ENCODE peak calls at places on chromosomes 5 and 9, in four cellular contexts. One of them, this sample, is unnamed. For H3K36me3, the result is how much of the 10 kb centered on the place peaks cover.

GRCh38 chr5:63401434-63402046 is 560.7 kb downstream of the HTR1A start:
- DNase-seq in neural progenitor cell: peak
- DNase-seq in ovary: peak
- DNase-seq in heart left ventricle: peak
- DNase-seq in this sample: peak

GRCh38 chr5:116303810-116304209 is 219.0 kb downstream of the COMMD10 start:
- DNase-seq in ovary: no peak
- DNase-seq in neural progenitor cell: no peak
- DNase-seq in heart left ventricle: no peak
- DNase-seq in this sample: no peak

GRCh38 chr5:94746731-94747124 is 128.3 kb downstream of the SLF1 start:
- DNase-seq in neural progenitor cell: no peak
- DNase-seq in heart left ventricle: no peak
- DNase-seq in ovary: no peak
- DNase-seq in this sample: no peak

GRCh38 chr9:71349218-71349617 is 227.8 kb upstream of the TRPM3 start:
- DNase-seq in neural progenitor cell: no peak
- DNase-seq in heart left ventricle: no peak
- DNase-seq in ovary: no peak
- DNase-seq in this sample: no peak

GRCh38 chr5:148798786-148799185 is 27.6 kb upstream of the ADRB2 start:
- DNase-seq in ovary: no peak
- DNase-seq in heart left ventricle: no peak
- DNase-seq in neural progenitor cell: no peak
- DNase-seq in this sample: no peak

GRCh38 chr5:148418511-148418910 is 34.8 kb downstream of the FBXO38 start:
- DNase-seq in neural progenitor cell: no peak
- DNase-seq in heart left ventricle: no peak
- DNase-seq in ovary: no peak
- DNase-seq in this sample: no peak

GRCh38 chr5:137753227-137753985 is 757 bp downstream of the HNRNPA0 start:
- DNase-seq in heart left ventricle: peak
- DNase-seq in neural progenitor cell: peak
- DNase-seq in ovary: peak
- DNase-seq in this sample: peak

GRCh38 chr5:95007953-95008596 is 276.8 kb downstream of the MCTP1 start:
- DNase-seq in heart left ventricle: no peak
- DNase-seq in neural progenitor cell: no peak
- DNase-seq in ovary: no peak
- DNase-seq in this sample: no peak

GRCh38 chr5:34666392-34667080 is 10.4 kb downstream of the RAI14 start:
- DNase-seq in heart left ventricle: no peak
- DNase-seq in neural progenitor cell: no peak
- DNase-seq in ovary: no peak
- DNase-seq in this sample: no peak

GRCh38 chr9:115369322-115369957 is 251.5 kb upstream of the TNC start:
- DNase-seq in ovary: no peak
- DNase-seq in neural progenitor cell: no peak
- DNase-seq in heart left ventricle: no peak
- DNase-seq in this sample: no peak

DNA sequence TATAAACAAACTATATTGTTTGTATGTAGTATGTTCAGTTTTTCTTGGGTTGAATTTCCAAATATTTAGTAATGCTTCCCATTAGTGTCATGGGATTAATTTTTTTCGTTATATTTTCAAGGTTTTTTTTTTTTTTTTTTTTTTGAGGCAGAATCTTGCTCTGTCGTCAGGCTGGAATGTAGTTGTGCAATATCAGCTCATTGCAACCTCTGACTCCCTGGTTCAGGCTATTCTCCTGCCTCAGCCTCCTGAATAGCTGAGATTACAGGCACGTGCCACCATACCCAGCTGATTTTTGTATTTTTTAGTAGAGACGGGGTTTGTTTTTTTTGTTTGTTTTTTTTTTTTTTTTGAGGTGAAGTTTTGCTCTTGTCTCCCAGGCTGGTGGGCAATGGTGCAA is 10.6 kb downstream of the DDX46 start:
- DNase-seq in heart left ventricle: no peak
- DNase-seq in neural progenitor cell: no peak
- DNase-seq in ovary: no peak
- DNase-seq in this sample: no peak
- H3K36me3 ChIP-seq in heart left ventricle: under half
- H3K36me3 ChIP-seq in neural progenitor cell: under half
- H3K36me3 ChIP-seq in ovary: under half
- H3K36me3 ChIP-seq in this sample: under half

GRCh38 chr5:124745367-124746251 is 830 bp downstream of the ZNF608 start:
- DNase-seq in heart left ventricle: no peak
- DNase-seq in ovary: no peak
- DNase-seq in neural progenitor cell: peak
- DNase-seq in this sample: no peak
- H3K27ac ChIP-seq in heart left ventricle: peak
- H3K27ac ChIP-seq in ovary: peak
- H3K27ac ChIP-seq in neural progenitor cell: peak
- H3K27ac ChIP-seq in this sample: peak

DNA sequence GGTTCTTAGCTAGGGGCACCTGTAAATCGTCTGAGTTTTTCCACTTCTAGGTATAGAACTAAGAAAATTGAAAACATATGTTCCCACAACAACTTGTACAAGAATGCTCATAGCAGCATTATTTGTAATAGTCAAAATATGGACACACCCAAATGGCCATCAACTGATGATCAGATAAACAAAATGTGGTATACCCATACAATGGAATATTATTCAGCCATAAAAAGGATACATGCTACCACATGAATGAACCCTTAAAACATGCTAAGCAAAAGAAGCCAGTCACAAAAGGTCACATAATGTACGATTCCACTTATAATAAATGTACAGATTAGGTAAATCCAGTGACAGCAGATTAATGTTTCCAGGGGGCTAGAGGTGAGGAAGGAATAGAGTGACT is 46.0 kb upstream of the IL13 start:
- DNase-seq in heart left ventricle: no peak
- DNase-seq in ovary: no peak
- DNase-seq in neural progenitor cell: no peak
- DNase-seq in this sample: no peak
- H3K36me3 ChIP-seq in heart left ventricle: under half
- H3K36me3 ChIP-seq in ovary: under half
- H3K36me3 ChIP-seq in neural progenitor cell: under half
- H3K36me3 ChIP-seq in this sample: under half

GRCh38 chr9:137035937-137036336 is 4.0 kb upstream of the FUT7 start:
- DNase-seq in neural progenitor cell: no peak
- DNase-seq in heart left ventricle: no peak
- DNase-seq in ovary: no peak
- DNase-seq in this sample: no peak

GRCh38 chr9:137035507-137035834 is 3.6 kb upstream of the FUT7 start:
- DNase-seq in heart left ventricle: no peak
- DNase-seq in ovary: no peak
- DNase-seq in neural progenitor cell: no peak
- DNase-seq in this sample: no peak

GRCh38 chr9:137034039-137034708 is 2.3 kb upstream of the FUT7 start:
- DNase-seq in ovary: no peak
- DNase-seq in heart left ventricle: no peak
- DNase-seq in neural progenitor cell: no peak
- DNase-seq in this sample: no peak

GRCh38 chr9:137032893-137033292 is 1.0 kb upstream of the FUT7 start:
- DNase-seq in heart left ventricle: peak
- DNase-seq in neural progenitor cell: no peak
- DNase-seq in ovary: no peak
- DNase-seq in this sample: peak

DNA sequence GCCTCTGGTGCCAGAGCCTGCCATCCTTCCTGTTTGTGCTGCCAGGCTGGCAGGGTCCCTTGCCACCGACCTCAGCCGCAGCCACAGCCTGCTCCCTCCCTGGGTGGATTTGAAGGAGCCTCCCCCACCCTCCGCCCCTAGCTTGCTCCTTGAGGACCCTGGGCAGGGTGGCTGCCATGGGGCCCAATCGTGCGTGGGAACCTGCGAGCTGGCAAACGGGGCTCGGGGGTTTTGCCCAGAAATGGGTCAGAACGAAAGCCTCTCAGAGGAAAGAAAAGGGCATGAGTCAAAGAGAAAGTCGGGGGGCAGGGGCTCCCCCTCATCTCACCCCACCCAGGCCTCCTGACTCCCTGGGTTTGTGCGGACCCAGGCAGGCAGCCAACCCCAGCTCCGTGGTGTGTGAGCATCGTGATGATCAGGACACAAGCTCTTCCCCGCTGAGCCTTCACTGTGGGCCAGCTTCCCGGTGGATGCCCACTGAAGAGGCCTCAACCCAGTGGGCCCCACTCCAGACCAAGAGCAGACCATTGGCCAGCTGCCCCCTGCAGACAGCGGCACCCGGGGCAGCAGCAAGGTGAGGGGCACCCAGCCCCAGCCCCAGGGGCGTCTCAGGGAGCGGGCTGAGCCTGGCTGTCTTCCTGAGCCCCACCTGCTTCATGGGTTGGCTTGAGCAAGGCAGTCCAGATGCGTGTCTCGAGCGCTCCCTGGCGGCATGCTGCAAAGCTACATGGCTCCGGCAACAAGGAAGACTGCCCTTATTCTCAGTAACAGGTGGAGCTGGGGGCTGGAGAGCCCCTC is 3.0 kb upstream of the FUT7 start:
- DNase-seq in neural progenitor cell: peak
- DNase-seq in ovary: peak
- DNase-seq in heart left ventricle: peak
- DNase-seq in this sample: peak
- H3K27ac ChIP-seq in neural progenitor cell: no peak
- H3K27ac ChIP-seq in ovary: no peak
- H3K27ac ChIP-seq in heart left ventricle: no peak
- H3K27ac ChIP-seq in this sample: no peak

This sample was measured in psoas muscle.